ENCODE peak calls at places on chromosomes 4 and X, in eight cellular contexts. A, G, N, D, L, W, H and P are unnamed samples.

GRCh38 chrX:134753185-134754008 is 95.1 kb upstream of the PLAC1 start:
- ATAC-seq in A (no peak), G (no peak), N (no peak), D (peak; percentile 62), L (peak; percentile 57), W (peak; percentile 66), H (no peak), P (no peak)

GRCh38 chr4:119648398-119648797 is 19.8 kb upstream of the PDE5A start:
- ATAC-seq in A (no peak), G (no peak), N (no peak), D (no peak), L (no peak), W (no peak), H (peak; percentile 90), P (no peak)

GRCh38 chr4:84158670-84159069 is 340.4 kb downstream of the NKX6-1 start:
- ATAC-seq in A (peak; percentile 67), G (no peak), N (no peak), D (no peak), L (no peak), W (no peak), H (no peak), P (no peak)

GRCh38 chr4:123528501-123529277 is 132.1 kb downstream of the SPRY1 start:
- ATAC-seq in A (no peak), G (no peak), N (peak; percentile 80), D (peak; percentile 35), L (peak; percentile 62), W (no peak), H (peak; percentile 92), P (no peak)

GRCh38 chr4:182111586-182111985 is 131.6 kb upstream of the TENM3 start:
- ATAC-seq in A (no peak), G (no peak), N (no peak), D (no peak), L (no peak), W (no peak), H (no peak), P (no peak)

GRCh38 chr4:190014771-190015537 is 12.1 kb downstream of the FRG2 start:
- ATAC-seq in A (peak; percentile 40), G (no peak), N (peak; percentile 57), D (no peak), L (peak; percentile 72), W (peak; percentile 72), H (peak; percentile 48), P (no peak)

GRCh38 chr4:12979797-12980196 is 504.3 kb downstream of the RAB28 start:
- ATAC-seq in A (no peak), G (no peak), N (no peak), D (no peak), L (no peak), W (no peak), H (no peak), P (no peak)

GRCh38 chrX:38774249-38774648 is 27.0 kb upstream of the MID1IP1 start:
- ATAC-seq in A (no peak), G (peak; percentile 74), N (no peak), D (no peak), L (no peak), W (no peak), H (no peak), P (no peak)

GRCh38 chr4:101977096-101977495 is 186.6 kb downstream of the BANK1 start:
- ATAC-seq in A (peak; percentile 67), G (peak; percentile 82), N (peak; percentile 98), D (no peak), L (peak; percentile 99), W (peak; percentile 100), H (no peak), P (no peak)

GRCh38 chr4:91222019-91222418 is 1081.7 kb upstream of the GRID2 start:
- ATAC-seq in A (no peak), G (no peak), N (no peak), D (no peak), L (no peak), W (no peak), H (no peak), P (no peak)

GRCh38 chr4:10007772-10008171 is 13.5 kb downstream of the SLC2A9 start:
- ATAC-seq in A (no peak), G (no peak), N (no peak), D (no peak), L (no peak), W (no peak), H (no peak), P (no peak)

GRCh38 chr4:147924604-147925412 is 192.9 kb downstream of the ARHGAP10 start:
- ATAC-seq in A (peak; percentile 63), G (peak; percentile 60), N (no peak), D (no peak), L (peak; percentile 51), W (peak; percentile 81), H (peak; percentile 69), P (no peak)

GRCh38 chrX:29487714-29488113 is 727.6 kb upstream of the MAGEB2 start:
- ATAC-seq in A (no peak), G (no peak), N (no peak), D (no peak), L (no peak), W (no peak), H (no peak), P (no peak)

GRCh38 chr4:17997129-17997528 is 24.4 kb downstream of the LCORL start:
- ATAC-seq in A (no peak), G (no peak), N (peak; percentile 99), D (no peak), L (peak; percentile 29), W (no peak), H (no peak), P (no peak)

GRCh38 chr4:1154523-1155182 is 17.7 kb downstream of the SPON2 start:
- ATAC-seq in A (peak; percentile 65), G (peak; percentile 64), N (no peak), D (peak; percentile 68), L (no peak), W (no peak), H (no peak), P (peak; percentile 62)

GRCh38 chr4:137509855-137510282 is 22.4 kb downstream of the PCDH18 start:
- ATAC-seq in A (no peak), G (peak; percentile 59), N (no peak), D (no peak), L (no peak), W (no peak), H (no peak), P (no peak)
- H3K27ac ChIP-seq in A (no peak overlapping the region), G (no peak overlapping the region), N (no peak overlapping the region), D (no peak overlapping the region), L (no peak overlapping the region), W (no peak overlapping the region), H (no peak overlapping the region), P (no peak overlapping the region)

GRCh38 chr4:67875011-67875410 is 8.8 kb downstream of the TMPRSS11D start:
- ATAC-seq in A (no peak), G (no peak), N (no peak), D (no peak), L (peak; percentile 54), W (no peak), H (no peak), P (no peak)

GRCh38 chr4:67877086-67877485 is 6.7 kb downstream of the TMPRSS11D start:
- ATAC-seq in A (no peak), G (no peak), N (no peak), D (no peak), L (no peak), W (no peak), H (no peak), P (no peak)

GRCh38 chr4:67869580-67870190 is 14.1 kb downstream of the TMPRSS11D start:
- ATAC-seq in A (no peak), G (no peak), N (no peak), D (no peak), L (no peak), W (no peak), H (no peak), P (no peak)

GRCh38 chr4:67873116-67873515 is 10.7 kb downstream of the TMPRSS11D start:
- ATAC-seq in A (no peak), G (no peak), N (peak; percentile 40), D (no peak), L (no peak), W (no peak), H (no peak), P (no peak)

GRCh38 chr4:67871867-67872266 is 11.9 kb downstream of the TMPRSS11D start:
- ATAC-seq in A (peak; percentile 79), G (peak; percentile 73), N (peak; percentile 96), D (no peak), L (peak; percentile 93), W (peak; percentile 80), H (peak; percentile 95), P (no peak)
- TF ChIP-seq CTCF in A (peak; percentile 28), G (peak; percentile 13), N (peak; percentile 89), D (no peak), L (peak; percentile 86), W (peak; percentile 28), H (peak; percentile 52), P (peak; percentile 10)

GRCh38 chrX:97267916-97268680 is 384.4 kb downstream of the RPA4 start:
- ATAC-seq in A (no peak), G (no peak), N (no peak), D (no peak), L (no peak), W (no peak), H (no peak), P (no peak)

GRCh38 chrX:97260679-97261078 is 377.0 kb downstream of the RPA4 start:
- ATAC-seq in A (no peak), G (peak; percentile 32), N (no peak), D (no peak), L (no peak), W (no peak), H (no peak), P (no peak)

GRCh38 chrX:97267376-97267775 is 383.7 kb downstream of the RPA4 start:
- ATAC-seq in A (no peak), G (no peak), N (no peak), D (no peak), L (no peak), W (no peak), H (no peak), P (no peak)

DNA sequence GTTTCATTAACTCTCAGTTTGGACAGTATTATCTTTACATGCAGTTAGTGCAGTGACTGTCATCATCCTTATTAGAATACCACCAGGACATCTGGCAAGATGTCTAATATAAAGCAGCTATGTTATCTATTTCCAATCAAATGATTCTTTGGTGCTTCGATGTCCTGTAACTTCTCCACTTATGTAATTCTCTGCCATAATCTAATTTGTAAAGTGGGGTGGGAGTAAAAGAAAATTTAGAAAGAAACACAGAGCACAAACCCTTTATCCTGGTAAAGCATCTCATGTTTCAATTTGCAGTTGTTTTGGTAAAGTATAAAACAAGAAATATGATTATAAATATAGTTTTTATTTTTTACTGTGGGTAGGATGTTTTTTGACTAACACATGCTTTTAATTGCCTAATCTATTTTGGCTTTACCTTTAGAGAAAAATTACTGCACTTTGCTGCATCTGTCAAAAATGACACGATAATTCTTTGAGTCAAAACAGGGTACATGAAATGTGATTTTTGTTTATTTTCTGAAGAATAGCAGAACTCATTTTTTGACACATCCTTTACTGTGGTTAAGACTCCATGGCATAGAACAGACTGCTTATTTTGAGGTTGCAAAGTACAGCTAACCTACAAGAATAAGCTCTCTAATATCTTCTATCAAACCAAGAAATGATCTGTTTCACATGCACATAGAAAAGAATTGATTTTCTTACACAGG is 382.9 kb downstream of the RPA4 start:
- ATAC-seq in A (no peak), G (no peak), N (no peak), D (no peak), L (no peak), W (no peak), H (no peak), P (no peak)
- H3K27ac ChIP-seq in A (no peak overlapping the region), G (no peak overlapping the region), N (no peak overlapping the region), D (no peak overlapping the region), L (no peak overlapping the region), W (no peak overlapping the region), H (no peak overlapping the region), P (no peak overlapping the region)

DNA sequence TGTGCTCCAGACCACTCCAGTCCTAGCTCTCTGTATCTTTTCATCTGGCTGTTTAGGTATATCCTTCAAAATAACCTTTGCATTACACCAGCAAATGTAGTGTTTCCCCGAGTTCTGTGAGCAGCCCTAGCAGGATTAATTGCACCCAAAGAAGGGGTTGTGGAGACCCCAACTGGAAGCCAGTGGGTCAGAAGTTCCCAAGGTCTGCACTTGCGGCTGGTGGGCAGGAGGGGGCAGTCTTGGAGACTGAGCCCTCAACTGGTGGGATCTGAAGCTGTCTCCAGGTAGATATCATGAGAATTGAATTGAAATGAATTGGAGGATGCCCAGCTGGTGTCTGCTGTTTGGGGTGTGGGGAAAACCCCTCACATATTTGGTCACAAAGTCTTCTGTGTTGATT is 1485.3 kb upstream of the TENM3 start:
- ATAC-seq in A (no peak), G (no peak), N (no peak), D (no peak), L (no peak), W (no peak), H (no peak), P (no peak)
- TF ChIP-seq CTCF in A (no peak), G (no peak), N (no peak), D (no peak), L (no peak), W (no peak), H (no peak), P (no peak)